ENCODE peak calls at places on chromosomes 2 and 18, in seven cellular contexts. U is endothelial cell of umbilical vein, R is HCT116, I is hepatocyte, G is neural progenitor cell, O is GM23248, P is keratinocyte. S is an unnamed sample.

GRCh38 chr2:285506-285905 is 2.4 kb downstream of the ALKAL2 start:
- DNase-seq in R (no peak), U (no peak), I (no peak), O (peak; percentile 86), G (no peak), P (no peak), S (no peak)

GRCh38 chr2:107093426-107093957 is 207.5 kb upstream of the ST6GAL2 start:
- DNase-seq in P (no peak), O (no peak), G (no peak), R (no peak), I (no peak), U (no peak), S (no peak)

GRCh38 chr2:215314896-215315295 is 3.0 kb downstream of the ATIC start:
- DNase-seq in U (no peak), G (no peak), I (no peak), R (no peak), O (no peak), P (no peak), S (no peak)

GRCh38 chr2:24820598-24821432 is 27.6 kb downstream of the CENPO start:
- DNase-seq in G (no peak), P (no peak), O (no peak), I (no peak), R (no peak), U (no peak), S (no peak)

GRCh38 chr2:60070851-60071250 is 482.6 kb downstream of the BCL11A start:
- DNase-seq in G (no peak), U (no peak), O (no peak), P (no peak), I (no peak), R (no peak), S (no peak)

GRCh38 chr18:33606621-33607020 is 28.6 kb downstream of the ASXL3 start:
- DNase-seq in I (no peak), R (no peak), U (no peak), P (no peak), O (no peak), G (peak; percentile 63), S (no peak)

GRCh38 chr2:121486191-121486590 is 44.5 kb upstream of the RNU4ATAC start:
- DNase-seq in G (no peak), P (no peak), R (no peak), U (no peak), O (no peak), I (no peak), S (no peak)

GRCh38 chr2:128524183-128524582 is 205.5 kb upstream of the HS6ST1 start:
- DNase-seq in O (no peak), U (peak; percentile 38), G (no peak), I (no peak), R (no peak), P (no peak), S (no peak)

GRCh38 chr2:221999702-222000101 is 299.1 kb downstream of the PAX3 start:
- DNase-seq in R (no peak), I (no peak), G (no peak), P (no peak), U (no peak), O (peak; percentile 15), S (no peak)

GRCh38 chr2:134558208-134558890 is 160.5 kb downstream of the TMEM163 start:
- DNase-seq in R (no peak), P (no peak), I (no peak), G (no peak), O (no peak), U (no peak), S (no peak)

GRCh38 chr2:42537493-42537892 is 30.9 kb upstream of the MTA3 start:
- DNase-seq in G (no peak), I (no peak), P (no peak), O (no peak), R (no peak), U (no peak), S (no peak)

GRCh38 chr2:81576713-81577112 is 1272.2 kb upstream of the LRRTM1 start:
- DNase-seq in G (no peak), U (no peak), R (no peak), O (no peak), I (no peak), P (no peak), S (peak; percentile 91)

GRCh38 chr2:153871231-153872221 is at the start of gene GALNT13:
- DNase-seq in R (no peak), G (peak; percentile 92), P (no peak), U (peak; percentile 1), O (peak; percentile 31), I (peak; percentile 89), S (no peak)

GRCh38 chr2:106759962-106760361 is 126.0 kb downstream of the ST6GAL2 start:
- DNase-seq in I (no peak), R (no peak), O (no peak), G (no peak), U (no peak), P (no peak), S (no peak)

GRCh38 chr2:174344716-174345472 is 10.1 kb downstream of the SP9 start:
- DNase-seq in U (peak; percentile 57), I (peak; percentile 14), R (peak; percentile 46), P (peak; percentile 25), O (peak; percentile 73), G (peak; percentile 54), S (no peak)

GRCh38 chr2:174343638-174344455 is 9.1 kb downstream of the SP9 start:
- DNase-seq in U (no peak), R (no peak), G (peak; percentile 57), I (no peak), O (no peak), P (no peak), S (no peak)

GRCh38 chr2:174342600-174343342 is 8.0 kb downstream of the SP9 start:
- DNase-seq in G (peak; percentile 64), R (no peak), I (no peak), O (peak; percentile 41), P (no peak), U (peak; percentile 23), S (no peak)

GRCh38 chr2:174341995-174342571 is 7.3 kb downstream of the SP9 start:
- DNase-seq in G (peak; percentile 56), P (no peak), R (no peak), O (peak; percentile 28), U (no peak), I (peak; percentile 10), S (no peak)

DNA sequence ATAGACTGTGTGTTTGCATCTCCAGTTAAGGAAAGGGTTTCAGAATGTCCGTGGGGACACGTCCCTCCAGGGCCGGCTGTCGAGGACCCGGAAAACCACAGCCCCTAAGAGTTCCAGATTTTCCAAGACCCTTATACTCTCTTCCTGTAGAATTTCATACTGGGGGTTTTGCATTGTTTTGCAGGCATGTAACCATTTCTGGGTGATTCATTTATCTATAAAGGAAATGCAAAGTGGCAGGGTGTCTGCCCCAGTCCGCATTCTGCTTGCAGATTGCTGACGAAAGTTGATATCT is 8.5 kb downstream of the SP9 start:
- DNase-seq in U (no peak), I (no peak), R (no peak), P (no peak), O (no peak), G (peak; percentile 31), S (no peak)
- TF ChIP-seq EZH2 in U (no peak), I (no peak), R (no peak), P (no peak), O (no peak), G (no peak), S (no peak)

DNA sequence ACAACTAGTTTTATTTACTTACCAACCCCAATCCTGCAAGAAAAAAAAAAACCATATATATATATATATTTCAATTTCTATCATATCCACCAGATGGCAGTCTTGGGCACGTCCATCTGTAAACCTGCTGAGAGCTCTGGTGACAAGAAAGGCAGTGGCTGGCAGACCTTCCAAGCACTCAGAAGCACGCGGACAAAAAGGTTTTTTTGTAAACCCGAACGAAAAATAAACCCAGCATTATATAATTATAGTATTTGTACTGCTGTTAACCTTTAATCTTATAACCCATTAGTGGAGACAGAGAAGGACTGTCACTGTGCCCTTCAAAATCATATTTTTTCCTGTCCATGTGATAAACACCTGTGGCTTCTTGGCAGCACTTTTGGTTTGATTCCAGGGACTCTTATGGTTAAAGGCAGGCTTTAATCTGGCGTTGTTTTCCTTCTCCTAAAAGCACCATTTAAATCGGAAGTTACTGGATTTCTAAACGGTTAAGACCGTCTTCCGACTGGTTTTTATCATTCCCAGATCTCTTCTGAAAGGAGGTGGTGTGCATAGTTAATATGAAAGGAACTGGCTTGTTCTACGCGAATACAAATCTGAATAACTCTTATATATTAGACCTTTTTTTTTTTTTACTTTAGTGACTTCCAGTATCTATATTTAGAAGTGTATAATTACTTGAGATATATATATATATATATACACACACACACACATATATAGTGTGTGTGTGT is 31.0 kb upstream of the SLC3A1 start:
- DNase-seq in R (peak; percentile 44), I (peak; percentile 86), O (peak; percentile 80), G (peak; percentile 83), U (peak; percentile 86), P (no peak), S (peak; percentile 58)
- H3K4me3 ChIP-seq in R (no peak overlapping the region), I (peak overlapping the region; percentile 21), O (peak overlapping the region; percentile 55), G (no peak overlapping the region), U (peak overlapping the region; percentile 3), P (no peak overlapping the region), S (peak overlapping the region; percentile 87)

GRCh38 chr2:72927066-72927465 is 9.7 kb downstream of the EMX1 start:
- DNase-seq in I (no peak), O (no peak), U (no peak), G (no peak), P (no peak), R (no peak), S (no peak)

GRCh38 chr2:72927619-72928537 is 10.6 kb downstream of the EMX1 start:
- DNase-seq in O (no peak), G (no peak), U (no peak), R (no peak), P (no peak), I (no peak), S (no peak)

GRCh38 chr2:72924353-72925240 is 7.3 kb downstream of the EMX1 start:
- DNase-seq in O (peak; percentile 37), G (peak; percentile 74), I (no peak), P (no peak), R (no peak), U (no peak), S (no peak)

GRCh38 chr2:72925328-72925943 is 8.1 kb downstream of the EMX1 start:
- DNase-seq in U (no peak), R (no peak), P (no peak), G (peak; percentile 65), O (no peak), I (no peak), S (no peak)

DNA sequence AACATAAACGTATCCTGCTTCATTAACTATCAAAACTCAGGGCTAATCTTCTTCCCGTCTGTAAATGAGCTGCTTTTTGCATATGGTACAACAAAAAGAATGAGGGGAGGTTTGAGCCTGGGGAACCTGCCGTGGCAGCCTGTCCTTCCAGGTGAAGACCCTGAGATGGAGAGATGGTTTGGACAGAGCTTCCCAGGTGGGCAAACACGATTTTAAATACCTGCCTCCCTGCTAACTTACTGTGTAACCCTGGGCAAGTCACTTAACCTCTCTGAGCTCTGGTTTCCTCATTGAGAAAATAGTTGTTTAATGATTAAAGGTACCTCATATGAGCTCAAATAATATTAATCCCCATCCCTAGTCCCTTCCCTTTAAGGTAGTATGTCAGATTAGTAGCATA is 9.0 kb downstream of the EMX1 start:
- DNase-seq in U (no peak), G (no peak), O (no peak), R (no peak), P (no peak), I (no peak), S (no peak)
- TF ChIP-seq EZH2 in U (no peak), G (no peak), O (no peak), R (no peak), P (peak; percentile 44), I (no peak), S (no peak)

DNA sequence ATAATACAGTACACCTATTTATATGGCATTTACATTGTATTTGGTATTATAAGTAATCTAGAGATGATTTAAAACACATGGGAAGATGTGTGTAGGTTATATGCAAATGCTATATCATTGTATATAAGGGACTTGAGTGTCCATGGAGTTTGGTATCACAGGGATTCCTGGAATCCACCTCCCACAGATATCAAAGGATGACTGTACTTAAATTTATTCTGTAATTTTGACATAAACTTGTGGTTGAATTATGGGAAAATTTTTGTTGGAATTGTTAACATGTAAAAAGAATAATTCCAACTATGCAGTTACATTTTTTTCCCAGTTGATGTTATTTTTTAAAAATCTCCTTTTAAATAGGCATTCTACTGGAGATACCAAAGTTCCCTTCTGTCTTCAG is 24.0 kb downstream of the GLS start:
- DNase-seq in P (no peak), U (no peak), R (no peak), O (no peak), G (no peak), I (no peak), S (no peak)
- H3K4me3 ChIP-seq in P (no peak overlapping the region), U (no peak overlapping the region), R (no peak overlapping the region), O (no peak overlapping the region), G (no peak overlapping the region), I (no peak overlapping the region), S (no peak overlapping the region)